ENCODE peak calls at places on chromosomes 12 and 14, in ten cellular contexts. B is RPMI7951; U is tibial nerve; K is astrocyte; N is caudate nucleus; W is astrocyte of the spinal cord; R is hippocampal formation; T is occipital lobe; I is DMS 273 treated with DMSO at 0.1 percent for 48 hours; H is naive thymus-derived CD8-positive, alpha-beta T cell. D is an unnamed sample.

GRCh38 chr12:31011746-31012567 is 61.7 kb upstream of the DDX11 start:
- DNase-seq in U (no peak), H (no peak), W (no peak), N (no peak), I (peak), T (no peak), B (no peak), R (no peak), K (no peak), D (no peak)

GRCh38 chr14:93160353-93160801 is 24.3 kb downstream of the MOAP1 start:
- DNase-seq in W (no peak), U (no peak), R (no peak), N (no peak), K (no peak), I (no peak), B (no peak), H (no peak), T (no peak), D (no peak)

GRCh38 chr14:75025082-75025481 is 22.4 kb downstream of the EIF2B2 start:
- DNase-seq in I (no peak), B (no peak), N (no peak), K (peak), R (no peak), W (no peak), H (no peak), T (no peak), U (no peak), D (no peak)

GRCh38 chr12:84911331-84912190 is 1.0 kb downstream of the SLC6A15 start:
- DNase-seq in R (peak), W (peak), K (peak), B (peak), N (peak), H (no peak), U (peak), T (peak), I (peak), D (no peak)

GRCh38 chr14:69316449-69317391 is 56.8 kb downstream of the GALNT16 start:
- DNase-seq in K (peak), R (no peak), U (peak), B (peak), W (peak), T (no peak), I (no peak), N (no peak), H (no peak), D (no peak)

GRCh38 chr12:81161680-81162079 is 83.8 kb downstream of the ACSS3 start:
- DNase-seq in K (no peak), N (no peak), W (no peak), I (no peak), U (no peak), R (no peak), H (no peak), B (no peak), T (no peak), D (no peak)

GRCh38 chr12:43835656-43836454 is at the start of gene TMEM117:
- DNase-seq in U (peak), B (peak), R (peak), H (peak), K (peak), T (peak), W (peak), N (peak), I (no peak), D (peak)

GRCh38 chr14:73887704-73888459 is 1.2 kb downstream of the ZNF410 start:
- DNase-seq in I (no peak), U (no peak), W (no peak), T (no peak), K (no peak), H (peak), R (no peak), N (no peak), B (no peak), D (no peak)

GRCh38 chr12:104710940-104711725 is 247.0 kb downstream of the SLC41A2 start:
- DNase-seq in H (no peak), I (no peak), T (no peak), R (no peak), U (peak), B (peak), N (no peak), K (peak), W (peak), D (no peak)

GRCh38 chr14:22994762-22995275 is 12.5 kb upstream of the AJUBA start:
- DNase-seq in B (peak), N (no peak), T (no peak), K (no peak), H (peak), I (peak), W (peak), U (peak), R (no peak), D (peak)

GRCh38 chr12:19529933-19530630 is 90.8 kb downstream of the AEBP2 start:
- DNase-seq in H (no peak), N (no peak), B (peak), R (no peak), I (no peak), K (peak), T (no peak), W (peak), U (no peak), D (no peak)

GRCh38 chr12:77947326-77947725 is 116.6 kb downstream of the NAV3 start:
- DNase-seq in N (no peak), K (peak), U (no peak), I (no peak), H (no peak), W (peak), R (no peak), B (peak), T (no peak), D (no peak)

GRCh38 chr12:69689638-69690037 is 9.5 kb downstream of the BEST3 start:
- DNase-seq in N (no peak), T (no peak), U (no peak), H (no peak), B (no peak), W (no peak), R (no peak), K (no peak), I (no peak), D (no peak)

GRCh38 chr14:49240383-49240782 is 345.8 kb downstream of the RPS29 start:
- DNase-seq in I (no peak), U (no peak), N (no peak), B (no peak), W (no peak), T (no peak), K (no peak), R (no peak), H (no peak), D (no peak)

GRCh38 chr14:65824285-65824977 is 411.9 kb downstream of the FUT8 start:
- DNase-seq in H (peak), I (peak), R (peak), N (peak), U (peak), T (peak), K (peak), B (peak), W (peak), D (peak)

GRCh38 chr12:24551368-24551767 is 397.5 kb downstream of the BCAT1 start:
- DNase-seq in W (no peak), T (no peak), B (no peak), N (no peak), R (no peak), K (no peak), H (no peak), U (no peak), I (no peak), D (no peak)

GRCh38 chr12:120905856-120906384 is 1.8 kb upstream of the SPPL3 start:
- DNase-seq in U (no peak), B (no peak), N (no peak), R (no peak), I (peak), H (no peak), W (no peak), K (no peak), T (no peak), D (no peak)

GRCh38 chr12:6452245-6452731 is 446 bp downstream of the TAPBPL start:
- DNase-seq in W (no peak), N (peak), I (no peak), T (no peak), U (peak), R (peak), K (no peak), B (no peak), H (no peak), D (no peak)

D was measured in naive B cell.